ENCODE peak calls at places on chromosomes 11 and 22, in five cellular contexts. One of them, this sample, is unnamed.

GRCh38 chr22:30251661-30252226 is 5.2 kb upstream of the LIF start:
- DNase-seq in GM06990: no peak
- DNase-seq in uterus: no peak
- DNase-seq in GM12865: no peak
- DNase-seq in AG10803: no peak
- DNase-seq in this sample: no peak

GRCh38 chr11:101582242-101583052 is 1.4 kb downstream of the TRPC6 start:
- DNase-seq in GM06990: no peak
- DNase-seq in uterus: peak
- DNase-seq in GM12865: no peak
- DNase-seq in AG10803: no peak
- DNase-seq in this sample: peak

GRCh38 chr11:118214210-118214914 is 10.4 kb downstream of the JAML start:
- DNase-seq in GM06990: no peak
- DNase-seq in uterus: no peak
- DNase-seq in GM12865: peak
- DNase-seq in AG10803: no peak
- DNase-seq in this sample: no peak

GRCh38 chr11:113473983-113474361 is 1.2 kb downstream of the DRD2 start:
- DNase-seq in GM06990: no peak
- DNase-seq in uterus: no peak
- DNase-seq in GM12865: no peak
- DNase-seq in AG10803: no peak
- DNase-seq in this sample: no peak

GRCh38 chr11:70491696-70492472 is 93.6 kb downstream of the CTTN start:
- DNase-seq in GM06990: no peak
- DNase-seq in uterus: no peak
- DNase-seq in GM12865: no peak
- DNase-seq in AG10803: no peak
- DNase-seq in this sample: no peak

GRCh38 chr11:28017816-28018215 is 90.1 kb downstream of the KIF18A start:
- DNase-seq in GM06990: no peak
- DNase-seq in uterus: no peak
- DNase-seq in GM12865: no peak
- DNase-seq in AG10803: peak
- DNase-seq in this sample: no peak

GRCh38 chr11:109937968-109938367 is 155.2 kb upstream of the ZC3H12C start:
- DNase-seq in GM06990: no peak
- DNase-seq in uterus: no peak
- DNase-seq in GM12865: no peak
- DNase-seq in AG10803: no peak
- DNase-seq in this sample: no peak

GRCh38 chr11:120695426-120695825 is 183.9 kb downstream of the GRIK4 start:
- DNase-seq in GM06990: no peak
- DNase-seq in uterus: no peak
- DNase-seq in GM12865: no peak
- DNase-seq in AG10803: no peak
- DNase-seq in this sample: no peak

GRCh38 chr11:83044958-83045712 is 26.6 kb downstream of the RAB30 start:
- DNase-seq in GM06990: no peak
- DNase-seq in uterus: no peak
- DNase-seq in GM12865: no peak
- DNase-seq in AG10803: peak
- DNase-seq in this sample: no peak

GRCh38 chr22:42947211-42947990 is 67.5 kb downstream of the PACSIN2 start:
- DNase-seq in GM06990: no peak
- DNase-seq in uterus: no peak
- DNase-seq in GM12865: no peak
- DNase-seq in AG10803: no peak
- DNase-seq in this sample: peak

GRCh38 chr11:134388590-134388989 is 23.5 kb downstream of the B3GAT1 start:
- DNase-seq in GM06990: no peak
- DNase-seq in uterus: no peak
- DNase-seq in GM12865: no peak
- DNase-seq in AG10803: no peak
- DNase-seq in this sample: no peak

GRCh38 chr11:36035454-36035853 is 91.6 kb downstream of the LDLRAD3 start:
- DNase-seq in GM06990: no peak
- DNase-seq in uterus: no peak
- DNase-seq in GM12865: no peak
- DNase-seq in AG10803: no peak
- DNase-seq in this sample: no peak

GRCh38 chr22:50530857-50531545 is 1.2 kb upstream of the TYMP start:
- DNase-seq in GM06990: peak
- DNase-seq in uterus: peak
- DNase-seq in GM12865: peak
- DNase-seq in AG10803: peak
- DNase-seq in this sample: peak

GRCh38 chr11:83033972-83034672 is 37.6 kb downstream of the RAB30 start:
- DNase-seq in GM06990: no peak
- DNase-seq in uterus: peak
- DNase-seq in GM12865: peak
- DNase-seq in AG10803: peak
- DNase-seq in this sample: peak

GRCh38 chr22:40451230-40451629 is 80.8 kb downstream of the SGSM3 start:
- DNase-seq in GM06990: no peak
- DNase-seq in uterus: no peak
- DNase-seq in GM12865: no peak
- DNase-seq in AG10803: peak
- DNase-seq in this sample: no peak

GRCh38 chr11:35590412-35590811 is 27.8 kb upstream of the FJX1 start:
- DNase-seq in GM06990: no peak
- DNase-seq in uterus: no peak
- DNase-seq in GM12865: no peak
- DNase-seq in AG10803: peak
- DNase-seq in this sample: no peak

GRCh38 chr22:46490538-46490937 is 46.9 kb downstream of the CELSR1 start:
- DNase-seq in GM06990: no peak
- DNase-seq in uterus: no peak
- DNase-seq in GM12865: no peak
- DNase-seq in AG10803: no peak
- DNase-seq in this sample: no peak

GRCh38 chr11:111531687-111532364 is 8.7 kb upstream of the LAYN start:
- DNase-seq in GM06990: no peak
- DNase-seq in uterus: no peak
- DNase-seq in GM12865: peak
- DNase-seq in AG10803: peak
- DNase-seq in this sample: no peak

GRCh38 chr11:131749100-131749499 is 378.7 kb downstream of the NTM start:
- DNase-seq in GM06990: no peak
- DNase-seq in uterus: no peak
- DNase-seq in GM12865: no peak
- DNase-seq in AG10803: peak
- DNase-seq in this sample: no peak

GRCh38 chr11:69337211-69337721 is 43.3 kb downstream of the MYEOV start:
- DNase-seq in GM06990: peak
- DNase-seq in uterus: no peak
- DNase-seq in GM12865: peak
- DNase-seq in AG10803: peak
- DNase-seq in this sample: no peak

GRCh38 chr22:42895087-42895486 is 38.0 kb upstream of the ARFGAP3 start:
- DNase-seq in GM06990: peak
- DNase-seq in uterus: no peak
- DNase-seq in GM12865: peak
- DNase-seq in AG10803: peak
- DNase-seq in this sample: peak

GRCh38 chr11:32316846-32317525 is 118.4 kb downstream of the WT1 start:
- DNase-seq in GM06990: no peak
- DNase-seq in uterus: no peak
- DNase-seq in GM12865: no peak
- DNase-seq in AG10803: no peak
- DNase-seq in this sample: no peak

GRCh38 chr11:60155928-60156327 is 27.0 kb downstream of the MS4A6A start:
- DNase-seq in GM06990: no peak
- DNase-seq in uterus: no peak
- DNase-seq in GM12865: no peak
- DNase-seq in AG10803: no peak
- DNase-seq in this sample: no peak

GRCh38 chr22:44461083-44461375 is 37.0 kb downstream of the RTL6 start:
- DNase-seq in GM06990: no peak
- DNase-seq in uterus: no peak
- DNase-seq in GM12865: no peak
- DNase-seq in AG10803: no peak
- DNase-seq in this sample: no peak

GRCh38 chr11:115528217-115528616 is 24.0 kb upstream of the CADM1 start:
- DNase-seq in GM06990: no peak
- DNase-seq in uterus: no peak
- DNase-seq in GM12865: no peak
- DNase-seq in AG10803: no peak
- DNase-seq in this sample: peak

GRCh38 chr11:34299284-34299961 is 58.4 kb downstream of the ABTB2 start:
- DNase-seq in GM06990: no peak
- DNase-seq in uterus: no peak
- DNase-seq in GM12865: no peak
- DNase-seq in AG10803: no peak
- DNase-seq in this sample: no peak

GRCh38 chr11:3879967-3880542 is 24.6 kb downstream of the STIM1 start:
- DNase-seq in GM06990: no peak
- DNase-seq in uterus: no peak
- DNase-seq in GM12865: peak
- DNase-seq in AG10803: no peak
- DNase-seq in this sample: no peak

GRCh38 chr11:81585534-81585933 is 1148.1 kb downstream of the FAM181B start:
- DNase-seq in GM06990: no peak
- DNase-seq in uterus: no peak
- DNase-seq in GM12865: no peak
- DNase-seq in AG10803: no peak
- DNase-seq in this sample: no peak

GRCh38 chr11:33622231-33622630 is 78.4 kb downstream of the C11orf91 start:
- DNase-seq in GM06990: no peak
- DNase-seq in uterus: no peak
- DNase-seq in GM12865: no peak
- DNase-seq in AG10803: peak
- DNase-seq in this sample: no peak

GRCh38 chr11:27319065-27319464 is 44.0 kb downstream of the CCDC34 start:
- DNase-seq in GM06990: peak
- DNase-seq in uterus: no peak
- DNase-seq in GM12865: peak
- DNase-seq in AG10803: peak
- DNase-seq in this sample: no peak

GRCh38 chr11:33722579-33723234 is 13.5 kb downstream of the CD59 start:
- DNase-seq in GM06990: no peak
- DNase-seq in uterus: no peak
- DNase-seq in GM12865: peak
- DNase-seq in AG10803: peak
- DNase-seq in this sample: no peak

GRCh38 chr11:123407124-123407995 is 22.7 kb upstream of the GRAMD1B start:
- DNase-seq in GM06990: no peak
- DNase-seq in uterus: peak
- DNase-seq in GM12865: peak
- DNase-seq in AG10803: peak
- DNase-seq in this sample: peak
- TF ChIP-seq CTCF in GM06990: peak
- TF ChIP-seq CTCF in uterus: peak
- TF ChIP-seq CTCF in GM12865: peak
- TF ChIP-seq CTCF in AG10803: peak
- TF ChIP-seq CTCF in this sample: peak

GRCh38 chr11:15618583-15619032 is 503.9 kb downstream of the INSC start:
- DNase-seq in GM06990: no peak
- DNase-seq in uterus: no peak
- DNase-seq in GM12865: no peak
- DNase-seq in AG10803: no peak
- DNase-seq in this sample: no peak
- TF ChIP-seq CTCF in GM06990: no peak
- TF ChIP-seq CTCF in uterus: no peak
- TF ChIP-seq CTCF in GM12865: no peak
- TF ChIP-seq CTCF in AG10803: no peak
- TF ChIP-seq CTCF in this sample: no peak

DNA sequence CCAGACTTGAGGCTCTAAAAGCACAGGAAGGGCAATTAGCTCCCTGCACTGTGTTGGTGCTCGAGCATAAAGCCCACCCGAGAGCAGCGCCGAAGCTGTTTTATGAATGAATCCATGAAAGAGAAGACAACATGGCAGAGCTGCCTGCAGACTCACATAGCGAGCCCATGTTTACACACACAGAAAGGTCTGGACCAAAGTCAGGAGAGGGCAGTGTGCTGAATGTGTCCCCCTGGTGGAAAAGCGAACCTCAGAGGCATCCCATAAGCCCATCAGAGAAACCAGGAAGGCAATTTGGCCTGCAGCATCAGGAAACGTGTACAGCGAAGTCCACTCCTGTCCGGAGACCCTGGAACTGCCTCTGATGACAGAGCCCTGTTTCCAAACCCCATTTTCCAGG is 37.1 kb downstream of the CHRDL2 start:
- DNase-seq in GM06990: no peak
- DNase-seq in uterus: no peak
- DNase-seq in GM12865: no peak
- DNase-seq in AG10803: peak
- DNase-seq in this sample: no peak
- TF ChIP-seq CTCF in GM06990: no peak
- TF ChIP-seq CTCF in uterus: no peak
- TF ChIP-seq CTCF in GM12865: no peak
- TF ChIP-seq CTCF in AG10803: peak
- TF ChIP-seq CTCF in this sample: no peak

GRCh38 chr22:22450343-22450839 is 58.2 kb downstream of the ZNF280B start:
- DNase-seq in GM06990: peak
- DNase-seq in uterus: no peak
- DNase-seq in GM12865: peak
- DNase-seq in AG10803: no peak
- DNase-seq in this sample: peak

GRCh38 chr22:22446527-22446926 is 62.0 kb downstream of the ZNF280B start:
- DNase-seq in GM06990: no peak
- DNase-seq in uterus: no peak
- DNase-seq in GM12865: no peak
- DNase-seq in AG10803: no peak
- DNase-seq in this sample: no peak

GRCh38 chr22:22452211-22452610 is 56.3 kb downstream of the ZNF280B start:
- DNase-seq in GM06990: no peak
- DNase-seq in uterus: no peak
- DNase-seq in GM12865: no peak
- DNase-seq in AG10803: no peak
- DNase-seq in this sample: no peak

GRCh38 chr22:22452996-22453686 is 55.4 kb downstream of the ZNF280B start:
- DNase-seq in GM06990: no peak
- DNase-seq in uterus: no peak
- DNase-seq in GM12865: no peak
- DNase-seq in AG10803: no peak
- DNase-seq in this sample: no peak

GRCh38 chr22:22449819-22450218 is 58.7 kb downstream of the ZNF280B start:
- DNase-seq in GM06990: no peak
- DNase-seq in uterus: no peak
- DNase-seq in GM12865: peak
- DNase-seq in AG10803: no peak
- DNase-seq in this sample: no peak
- TF ChIP-seq CTCF in GM06990: no peak
- TF ChIP-seq CTCF in uterus: no peak
- TF ChIP-seq CTCF in GM12865: no peak
- TF ChIP-seq CTCF in AG10803: no peak
- TF ChIP-seq CTCF in this sample: no peak

This sample was measured in thyroid gland.